ENCODE peak calls at places on chromosome 19, in nine cellular contexts. Z is IMR-90, A is A549, B is cardiac muscle cell, F is thoracic aorta, K is fibroblast of lung, X is psoas muscle, C is fibroblast of the aortic adventitia, M is BE2C. E is an unnamed sample.

GRCh38 chr19:12864143-12864542 is 17.1 kb downstream of the DNASE2 start:
- DNase-seq in Z (no peak), A (no peak), B (no peak), F (no peak), K (no peak), X (no peak), C (no peak), M (no peak), E (no peak)

GRCh38 chr19:27758626-27759505 is 1454.1 kb downstream of the UQCRFS1 start:
- DNase-seq in Z (no peak), A (no peak), B (no peak), F (no peak), K (no peak), X (no peak), C (no peak), M (no peak), E (no peak)

GRCh38 chr19:52171321-52172169 is at the start of gene ZNF836:
- DNase-seq in Z (peak), A (peak), B (peak), F (peak), K (peak), X (peak), C (peak), M (peak), E (peak)

GRCh38 chr19:7515471-7516226 is at the start of gene ZNF358:
- DNase-seq in Z (peak), A (peak), B (peak), F (peak), K (peak), X (peak), C (peak), M (peak), E (no peak)

GRCh38 chr19:34432797-34433196 is 4.6 kb downstream of the UBA2 start:
- DNase-seq in Z (no peak), A (peak), B (peak), F (no peak), K (peak), X (no peak), C (peak), M (no peak), E (no peak)

GRCh38 chr19:48085077-48085476 is 25.5 kb downstream of the PLA2G4C start:
- DNase-seq in Z (no peak), A (no peak), B (no peak), F (no peak), K (no peak), X (no peak), C (no peak), M (no peak), E (no peak)

GRCh38 chr19:37594982-37595382 is 306 bp downstream of the ZNF540 start:
- DNase-seq in Z (peak), A (no peak), B (peak), F (peak), K (no peak), X (peak), C (no peak), M (no peak), E (peak)

GRCh38 chr19:30932854-30933253 is 416.4 kb downstream of the TSHZ3 start:
- DNase-seq in Z (no peak), A (no peak), B (no peak), F (no peak), K (no peak), X (no peak), C (no peak), M (no peak), E (no peak)

GRCh38 chr19:51352783-51353360 is 10.9 kb upstream of the VSIG10L start:
- DNase-seq in Z (no peak), A (no peak), B (no peak), F (no peak), K (no peak), X (no peak), C (no peak), M (no peak), E (no peak)

GRCh38 chr19:44696939-44697669 is 1.8 kb upstream of the CEACAM16 start:
- DNase-seq in Z (no peak), A (no peak), B (no peak), F (no peak), K (no peak), X (no peak), C (no peak), M (no peak), E (no peak)

GRCh38 chr19:8242212-8242821 is 33.1 kb downstream of the CERS4 start:
- DNase-seq in Z (no peak), A (no peak), B (no peak), F (no peak), K (no peak), X (no peak), C (no peak), M (no peak), E (no peak)

GRCh38 chr19:18233224-18233825 is 7.1 kb upstream of the PDE4C start:
- DNase-seq in Z (peak), A (peak), B (peak), F (no peak), K (peak), X (peak), C (peak), M (peak), E (no peak)

GRCh38 chr19:45576682-45577081 is 7.9 kb downstream of the OPA3 start:
- DNase-seq in Z (no peak), A (no peak), B (no peak), F (no peak), K (no peak), X (no peak), C (no peak), M (no peak), E (no peak)

GRCh38 chr19:49336482-49337266 is 1.5 kb downstream of the CD37 start:
- DNase-seq in Z (no peak), A (no peak), B (no peak), F (no peak), K (no peak), X (no peak), C (no peak), M (no peak), E (no peak)

GRCh38 chr19:34732548-34733255 is 1.3 kb upstream of the ZNF181 start:
- DNase-seq in Z (no peak), A (no peak), B (no peak), F (no peak), K (no peak), X (no peak), C (no peak), M (no peak), E (no peak)

GRCh38 chr19:58346961-58347929 is 6.0 kb downstream of the A1BG start:
- DNase-seq in Z (peak), A (peak), B (peak), F (no peak), K (peak), X (peak), C (peak), M (peak), E (no peak)

GRCh38 chr19:10191347-10191746 is 3.4 kb downstream of the DNMT1 start:
- DNase-seq in Z (peak), A (peak), B (peak), F (no peak), K (peak), X (no peak), C (peak), M (no peak), E (peak)

GRCh38 chr19:33796164-33797100 is at the start of gene KCTD15:
- DNase-seq in Z (peak), A (peak), B (peak), F (no peak), K (peak), X (peak), C (peak), M (peak), E (no peak)

GRCh38 chr19:17797397-17798201 is 2.7 kb downstream of the B3GNT3 start:
- DNase-seq in Z (no peak), A (peak), B (no peak), F (no peak), K (no peak), X (no peak), C (no peak), M (peak), E (no peak)

GRCh38 chr19:51347209-51347928 is 5.4 kb upstream of the VSIG10L start:
- DNase-seq in Z (no peak), A (no peak), B (no peak), F (no peak), K (no peak), X (peak), C (no peak), M (no peak), E (no peak)

GRCh38 chr19:17842663-17843313 is 5.0 kb downstream of the JAK3 start:
- DNase-seq in Z (no peak), A (no peak), B (no peak), F (no peak), K (no peak), X (no peak), C (no peak), M (no peak), E (no peak)

GRCh38 chr19:47755762-47756626 is 10.6 kb downstream of the NOP53 start:
- DNase-seq in Z (no peak), A (no peak), B (no peak), F (no peak), K (no peak), X (no peak), C (no peak), M (no peak), E (no peak)

GRCh38 chr19:17136026-17136425 is 60.4 kb downstream of the MYO9B start:
- DNase-seq in Z (no peak), A (no peak), B (no peak), F (no peak), K (no peak), X (no peak), C (no peak), M (no peak), E (no peak)

GRCh38 chr19:934865-935422 is 9.1 kb downstream of the ARID3A start:
- DNase-seq in Z (peak), A (peak), B (peak), F (no peak), K (peak), X (peak), C (peak), M (peak), E (peak)

GRCh38 chr19:15922021-15922420 is 12.3 kb downstream of the CYP4F11 start:
- DNase-seq in Z (no peak), A (no peak), B (no peak), F (no peak), K (no peak), X (no peak), C (no peak), M (no peak), E (no peak)
- TF ChIP-seq CTCF in Z (no peak), A (no peak), B (no peak), F (no peak), K (no peak), X (no peak), C (no peak), M (no peak), E (no peak)

DNA sequence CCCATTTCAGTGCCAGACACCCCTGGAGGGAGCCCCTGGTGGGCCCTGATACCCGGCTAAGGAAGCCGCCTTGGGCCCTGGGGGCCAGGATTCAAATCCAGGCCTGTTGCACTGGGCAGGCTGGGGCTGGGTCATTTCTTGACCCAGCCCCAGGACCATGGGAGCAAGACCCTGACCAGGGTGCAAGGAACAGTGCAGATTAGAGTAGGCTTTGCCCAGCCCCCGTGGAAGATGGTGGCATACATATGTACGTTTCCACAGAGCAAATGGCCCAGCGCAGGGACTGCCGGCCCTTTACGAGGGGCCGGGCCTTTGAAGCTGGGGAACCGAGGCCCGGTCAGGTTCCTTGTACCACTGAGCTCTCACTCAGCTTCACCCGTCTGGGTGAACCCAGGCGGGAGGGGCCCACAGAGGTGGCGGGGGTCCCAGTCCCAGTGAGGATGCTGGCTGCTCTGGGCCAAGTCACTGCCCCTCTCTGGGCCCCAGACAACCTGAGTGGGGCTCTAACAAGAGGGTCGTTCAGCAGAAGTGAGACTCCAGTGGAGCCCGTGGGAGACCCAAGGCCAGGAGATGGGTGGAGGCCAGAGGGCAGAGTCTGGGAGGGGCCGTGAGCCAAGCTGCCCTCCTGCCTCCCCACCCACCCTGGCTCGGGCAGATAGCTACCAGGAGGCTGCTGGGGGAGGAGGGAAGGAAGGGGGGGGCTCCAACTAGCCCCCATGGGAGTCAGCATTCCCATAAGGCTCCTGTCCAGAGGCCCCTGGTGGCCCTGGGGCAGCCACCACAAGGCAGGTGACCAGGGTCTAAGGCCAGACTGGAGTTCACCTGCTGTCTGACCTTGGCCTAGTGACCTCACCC is 2.7 kb downstream of the MKNK2 start:
- DNase-seq in Z (no peak), A (no peak), B (no peak), F (no peak), K (no peak), X (peak), C (no peak), M (no peak), E (no peak)
- H3K4me3 ChIP-seq in Z (no peak), A (peak), B (no peak), F (peak), K (peak), X (peak), C (peak), M (no peak), E (peak)

DNA sequence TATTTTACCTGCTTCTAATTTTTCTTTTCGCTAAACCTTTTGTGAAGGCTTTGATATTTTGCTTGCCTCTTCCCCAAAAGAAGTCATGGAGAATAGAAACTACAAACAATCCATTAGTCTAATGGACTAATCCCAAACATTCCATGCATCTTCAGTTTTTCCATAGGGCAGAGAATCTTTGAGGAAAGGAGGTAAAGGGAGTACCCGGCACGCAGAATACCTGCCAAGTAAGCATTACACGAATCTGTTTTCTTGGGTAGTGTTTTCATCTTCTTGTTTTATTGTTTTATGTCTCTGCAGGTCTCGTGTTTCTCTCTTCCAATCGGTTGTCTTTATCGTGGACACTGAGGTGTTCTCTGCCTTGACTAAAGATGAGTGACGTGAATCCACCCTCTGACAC is at the start of gene NLRP8:
- DNase-seq in Z (no peak), A (no peak), B (no peak), F (no peak), K (no peak), X (no peak), C (no peak), M (no peak), E (no peak)
- TF ChIP-seq CTCF in Z (no peak), A (no peak), B (no peak), F (no peak), K (no peak), X (no peak), C (no peak), M (no peak), E (no peak)

GRCh38 chr19:41194157-41194552 is 1.1 kb downstream of the CYP2S1 start:
- DNase-seq in Z (no peak), A (no peak), B (no peak), F (no peak), K (no peak), X (no peak), C (no peak), M (no peak), E (no peak)
- H3K4me3 ChIP-seq in Z (no peak), A (peak), B (no peak), F (peak), K (no peak), X (no peak), C (no peak), M (no peak), E (no peak)

GRCh38 chr19:38736036-38736412 is 8.2 kb downstream of the CAPN12 start:
- DNase-seq in Z (no peak), A (peak), B (no peak), F (no peak), K (no peak), X (peak), C (no peak), M (peak), E (no peak)
- TF ChIP-seq CTCF in Z (no peak), A (peak), B (no peak), F (no peak), K (no peak), X (no peak), C (no peak), M (no peak), E (no peak)

E was measured in HFF-Myc.